ENCODE peak calls at places on chromosomes 11 and 22, in seven cellular contexts. One of them, this sample, is unnamed.

GRCh38 chr11:16086229-16086628 is 270.1 kb downstream of the SOX6 start:
- DNase-seq in CD8-positive, alpha-beta memory T cell: no peak
- DNase-seq in mammary epithelial cell: no peak
- DNase-seq in lower lobe of right lung: no peak
- DNase-seq in CD4-positive, CD25-positive, alpha-beta regulatory T cell: no peak
- DNase-seq in breast epithelium: no peak
- DNase-seq in heart left ventricle: peak; percentile 19
- DNase-seq in this sample: no peak

GRCh38 chr11:115739121-115739520 is 234.9 kb upstream of the CADM1 start:
- DNase-seq in CD8-positive, alpha-beta memory T cell: no peak
- DNase-seq in mammary epithelial cell: no peak
- DNase-seq in lower lobe of right lung: no peak
- DNase-seq in CD4-positive, CD25-positive, alpha-beta regulatory T cell: no peak
- DNase-seq in breast epithelium: no peak
- DNase-seq in heart left ventricle: no peak
- DNase-seq in this sample: no peak

GRCh38 chr11:39209966-39210365 is 2249.5 kb downstream of the LRRC4C start:
- DNase-seq in CD8-positive, alpha-beta memory T cell: no peak
- DNase-seq in mammary epithelial cell: no peak
- DNase-seq in lower lobe of right lung: no peak
- DNase-seq in CD4-positive, CD25-positive, alpha-beta regulatory T cell: no peak
- DNase-seq in breast epithelium: no peak
- DNase-seq in heart left ventricle: no peak
- DNase-seq in this sample: no peak

GRCh38 chr11:47863189-47863892 is 15.2 kb upstream of the NUP160 start:
- DNase-seq in CD8-positive, alpha-beta memory T cell: no peak
- DNase-seq in mammary epithelial cell: no peak
- DNase-seq in lower lobe of right lung: no peak
- DNase-seq in CD4-positive, CD25-positive, alpha-beta regulatory T cell: no peak
- DNase-seq in breast epithelium: no peak
- DNase-seq in heart left ventricle: no peak
- DNase-seq in this sample: peak; percentile 66

GRCh38 chr11:126589492-126589803 is 234.0 kb downstream of the ST3GAL4 start:
- DNase-seq in CD8-positive, alpha-beta memory T cell: no peak
- DNase-seq in mammary epithelial cell: no peak
- DNase-seq in lower lobe of right lung: no peak
- DNase-seq in CD4-positive, CD25-positive, alpha-beta regulatory T cell: no peak
- DNase-seq in breast epithelium: no peak
- DNase-seq in heart left ventricle: no peak
- DNase-seq in this sample: no peak

GRCh38 chr11:16572946-16573345 is 165.5 kb upstream of the C11orf58 start:
- DNase-seq in CD8-positive, alpha-beta memory T cell: no peak
- DNase-seq in mammary epithelial cell: no peak
- DNase-seq in lower lobe of right lung: no peak
- DNase-seq in CD4-positive, CD25-positive, alpha-beta regulatory T cell: no peak
- DNase-seq in breast epithelium: no peak
- DNase-seq in heart left ventricle: no peak
- DNase-seq in this sample: no peak

GRCh38 chr11:12109591-12110196 is 696 bp upstream of the MICAL2 start:
- DNase-seq in CD8-positive, alpha-beta memory T cell: no peak
- DNase-seq in mammary epithelial cell: peak; percentile 83
- DNase-seq in lower lobe of right lung: no peak
- DNase-seq in CD4-positive, CD25-positive, alpha-beta regulatory T cell: no peak
- DNase-seq in breast epithelium: no peak
- DNase-seq in heart left ventricle: no peak
- DNase-seq in this sample: no peak

GRCh38 chr11:108561535-108561991 is 32.0 kb downstream of the EXPH5 start:
- DNase-seq in CD8-positive, alpha-beta memory T cell: no peak
- DNase-seq in mammary epithelial cell: no peak
- DNase-seq in lower lobe of right lung: no peak
- DNase-seq in CD4-positive, CD25-positive, alpha-beta regulatory T cell: no peak
- DNase-seq in breast epithelium: no peak
- DNase-seq in heart left ventricle: no peak
- DNase-seq in this sample: no peak

GRCh38 chr11:22792497-22792896 is 37.1 kb downstream of the SVIP start:
- DNase-seq in CD8-positive, alpha-beta memory T cell: no peak
- DNase-seq in mammary epithelial cell: peak; percentile 84
- DNase-seq in lower lobe of right lung: no peak
- DNase-seq in CD4-positive, CD25-positive, alpha-beta regulatory T cell: no peak
- DNase-seq in breast epithelium: no peak
- DNase-seq in heart left ventricle: no peak
- DNase-seq in this sample: no peak

GRCh38 chr11:119666061-119666460 is 62.9 kb downstream of the NECTIN1 start:
- DNase-seq in CD8-positive, alpha-beta memory T cell: no peak
- DNase-seq in mammary epithelial cell: peak; percentile 37
- DNase-seq in lower lobe of right lung: no peak
- DNase-seq in CD4-positive, CD25-positive, alpha-beta regulatory T cell: no peak
- DNase-seq in breast epithelium: no peak
- DNase-seq in heart left ventricle: no peak
- DNase-seq in this sample: no peak

GRCh38 chr22:31449521-31449920 is 40.1 kb downstream of the EIF4ENIF1 start:
- DNase-seq in CD8-positive, alpha-beta memory T cell: no peak
- DNase-seq in mammary epithelial cell: no peak
- DNase-seq in lower lobe of right lung: no peak
- DNase-seq in CD4-positive, CD25-positive, alpha-beta regulatory T cell: no peak
- DNase-seq in breast epithelium: no peak
- DNase-seq in heart left ventricle: no peak
- DNase-seq in this sample: no peak

GRCh38 chr11:102451693-102452460 is 688 bp downstream of the TMEM123 start:
- DNase-seq in CD8-positive, alpha-beta memory T cell: peak; percentile 60
- DNase-seq in mammary epithelial cell: peak; percentile 58
- DNase-seq in lower lobe of right lung: peak; percentile 80
- DNase-seq in CD4-positive, CD25-positive, alpha-beta regulatory T cell: peak; percentile 61
- DNase-seq in breast epithelium: no peak
- DNase-seq in heart left ventricle: peak; percentile 55
- DNase-seq in this sample: peak; percentile 94

GRCh38 chr11:78231962-78232459 is 43.3 kb downstream of the USP35 start:
- DNase-seq in CD8-positive, alpha-beta memory T cell: no peak
- DNase-seq in mammary epithelial cell: peak; percentile 20
- DNase-seq in lower lobe of right lung: no peak
- DNase-seq in CD4-positive, CD25-positive, alpha-beta regulatory T cell: no peak
- DNase-seq in breast epithelium: no peak
- DNase-seq in heart left ventricle: no peak
- DNase-seq in this sample: no peak

GRCh38 chr11:69636512-69636866 is 4.5 kb upstream of the CCND1 start:
- DNase-seq in CD8-positive, alpha-beta memory T cell: no peak
- DNase-seq in mammary epithelial cell: no peak
- DNase-seq in lower lobe of right lung: peak; percentile 80
- DNase-seq in CD4-positive, CD25-positive, alpha-beta regulatory T cell: no peak
- DNase-seq in breast epithelium: peak; percentile 69
- DNase-seq in heart left ventricle: peak; percentile 81
- DNase-seq in this sample: no peak

GRCh38 chr11:8329961-8330361 is 66.3 kb upstream of the LMO1 start:
- DNase-seq in CD8-positive, alpha-beta memory T cell: no peak
- DNase-seq in mammary epithelial cell: no peak
- DNase-seq in lower lobe of right lung: no peak
- DNase-seq in CD4-positive, CD25-positive, alpha-beta regulatory T cell: no peak
- DNase-seq in breast epithelium: no peak
- DNase-seq in heart left ventricle: no peak
- DNase-seq in this sample: no peak

GRCh38 chr11:27619039-27619438 is 81.2 kb downstream of the BDNF start:
- DNase-seq in CD8-positive, alpha-beta memory T cell: no peak
- DNase-seq in mammary epithelial cell: no peak
- DNase-seq in lower lobe of right lung: no peak
- DNase-seq in CD4-positive, CD25-positive, alpha-beta regulatory T cell: no peak
- DNase-seq in breast epithelium: no peak
- DNase-seq in heart left ventricle: no peak
- DNase-seq in this sample: no peak

GRCh38 chr22:37501610-37502341 is 15.6 kb upstream of the MFNG start:
- DNase-seq in CD8-positive, alpha-beta memory T cell: no peak
- DNase-seq in mammary epithelial cell: peak; percentile 88
- DNase-seq in lower lobe of right lung: peak; percentile 70
- DNase-seq in CD4-positive, CD25-positive, alpha-beta regulatory T cell: no peak
- DNase-seq in breast epithelium: peak; percentile 80
- DNase-seq in heart left ventricle: peak; percentile 77
- DNase-seq in this sample: no peak
- H3K4me1 ChIP-seq in CD8-positive, alpha-beta memory T cell: peaks cover 20% of the 10 kb centered on the region
- H3K4me1 ChIP-seq in mammary epithelial cell: peaks cover 71% of the 10 kb centered on the region
- H3K4me1 ChIP-seq in lower lobe of right lung: peaks cover 59% of the 10 kb centered on the region
- H3K4me1 ChIP-seq in CD4-positive, CD25-positive, alpha-beta regulatory T cell: peaks cover 4% of the 10 kb centered on the region
- H3K4me1 ChIP-seq in breast epithelium: peaks cover 13% of the 10 kb centered on the region
- H3K4me1 ChIP-seq in heart left ventricle: peaks cover 50% of the 10 kb centered on the region
- H3K4me1 ChIP-seq in this sample: peaks cover 10% of the 10 kb centered on the region

DNA sequence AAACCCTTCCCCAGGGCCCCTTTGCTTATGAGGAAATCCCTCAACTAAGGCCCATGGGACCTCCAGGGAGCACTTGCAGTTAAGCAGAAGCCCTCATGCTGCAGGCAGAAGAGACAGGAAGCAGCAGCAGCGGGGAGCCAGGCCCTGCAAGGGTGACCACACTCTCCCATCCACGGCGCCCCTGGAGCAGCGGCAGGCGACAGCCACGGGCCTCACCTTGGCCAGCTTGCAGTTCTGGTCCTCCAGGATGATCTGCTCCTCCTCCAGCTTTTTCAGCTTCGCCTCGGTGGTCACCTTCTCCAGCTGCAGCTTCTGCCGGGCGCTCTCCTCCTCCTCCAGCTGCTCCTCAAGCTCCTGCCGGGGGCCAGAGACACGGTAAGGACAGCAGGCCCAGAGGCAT is 47.0 kb downstream of the APOL1 start:
- DNase-seq in CD8-positive, alpha-beta memory T cell: no peak
- DNase-seq in mammary epithelial cell: no peak
- DNase-seq in lower lobe of right lung: no peak
- DNase-seq in CD4-positive, CD25-positive, alpha-beta regulatory T cell: no peak
- DNase-seq in breast epithelium: no peak
- DNase-seq in heart left ventricle: no peak
- DNase-seq in this sample: no peak
- H3K27ac ChIP-seq in CD8-positive, alpha-beta memory T cell: no peak overlapping the region
- H3K27ac ChIP-seq in mammary epithelial cell: no peak overlapping the region
- H3K27ac ChIP-seq in lower lobe of right lung: no peak overlapping the region
- H3K27ac ChIP-seq in CD4-positive, CD25-positive, alpha-beta regulatory T cell: peak overlapping the region; percentile 7
- H3K27ac ChIP-seq in breast epithelium: peak overlapping the region; percentile 22
- H3K27ac ChIP-seq in heart left ventricle: no peak overlapping the region
- H3K27ac ChIP-seq in this sample: no peak overlapping the region

GRCh38 chr22:19664406-19664805 is 49.9 kb upstream of the SEPTIN5 start:
- DNase-seq in CD8-positive, alpha-beta memory T cell: no peak
- DNase-seq in mammary epithelial cell: no peak
- DNase-seq in lower lobe of right lung: no peak
- DNase-seq in CD4-positive, CD25-positive, alpha-beta regulatory T cell: no peak
- DNase-seq in breast epithelium: no peak
- DNase-seq in heart left ventricle: no peak
- DNase-seq in this sample: no peak

GRCh38 chr22:19665784-19666662 is 48.3 kb upstream of the SEPTIN5 start:
- DNase-seq in CD8-positive, alpha-beta memory T cell: no peak
- DNase-seq in mammary epithelial cell: no peak
- DNase-seq in lower lobe of right lung: no peak
- DNase-seq in CD4-positive, CD25-positive, alpha-beta regulatory T cell: no peak
- DNase-seq in breast epithelium: no peak
- DNase-seq in heart left ventricle: no peak
- DNase-seq in this sample: no peak

GRCh38 chr22:19664951-19665783 is 49.1 kb upstream of the SEPTIN5 start:
- DNase-seq in CD8-positive, alpha-beta memory T cell: no peak
- DNase-seq in mammary epithelial cell: no peak
- DNase-seq in lower lobe of right lung: no peak
- DNase-seq in CD4-positive, CD25-positive, alpha-beta regulatory T cell: no peak
- DNase-seq in breast epithelium: no peak
- DNase-seq in heart left ventricle: no peak
- DNase-seq in this sample: no peak

GRCh38 chr22:19663286-19663815 is 51.0 kb upstream of the SEPTIN5 start:
- DNase-seq in CD8-positive, alpha-beta memory T cell: no peak
- DNase-seq in mammary epithelial cell: peak; percentile 65
- DNase-seq in lower lobe of right lung: peak; percentile 69
- DNase-seq in CD4-positive, CD25-positive, alpha-beta regulatory T cell: no peak
- DNase-seq in breast epithelium: no peak
- DNase-seq in heart left ventricle: peak; percentile 70
- DNase-seq in this sample: no peak

GRCh38 chr22:19663821-19664325 is 50.4 kb upstream of the SEPTIN5 start:
- DNase-seq in CD8-positive, alpha-beta memory T cell: no peak
- DNase-seq in mammary epithelial cell: no peak
- DNase-seq in lower lobe of right lung: no peak
- DNase-seq in CD4-positive, CD25-positive, alpha-beta regulatory T cell: no peak
- DNase-seq in breast epithelium: no peak
- DNase-seq in heart left ventricle: peak; percentile 86
- DNase-seq in this sample: no peak
- H3K4me1 ChIP-seq in CD8-positive, alpha-beta memory T cell: no peaks in the 10 kb centered on the region
- H3K4me1 ChIP-seq in mammary epithelial cell: peaks cover 13% of the 10 kb centered on the region
- H3K4me1 ChIP-seq in lower lobe of right lung: no peaks in the 10 kb centered on the region
- H3K4me1 ChIP-seq in CD4-positive, CD25-positive, alpha-beta regulatory T cell: no peaks in the 10 kb centered on the region
- H3K4me1 ChIP-seq in breast epithelium: no peaks in the 10 kb centered on the region
- H3K4me1 ChIP-seq in heart left ventricle: peaks cover 9% of the 10 kb centered on the region
- H3K4me1 ChIP-seq in this sample: no peaks in the 10 kb centered on the region

DNA sequence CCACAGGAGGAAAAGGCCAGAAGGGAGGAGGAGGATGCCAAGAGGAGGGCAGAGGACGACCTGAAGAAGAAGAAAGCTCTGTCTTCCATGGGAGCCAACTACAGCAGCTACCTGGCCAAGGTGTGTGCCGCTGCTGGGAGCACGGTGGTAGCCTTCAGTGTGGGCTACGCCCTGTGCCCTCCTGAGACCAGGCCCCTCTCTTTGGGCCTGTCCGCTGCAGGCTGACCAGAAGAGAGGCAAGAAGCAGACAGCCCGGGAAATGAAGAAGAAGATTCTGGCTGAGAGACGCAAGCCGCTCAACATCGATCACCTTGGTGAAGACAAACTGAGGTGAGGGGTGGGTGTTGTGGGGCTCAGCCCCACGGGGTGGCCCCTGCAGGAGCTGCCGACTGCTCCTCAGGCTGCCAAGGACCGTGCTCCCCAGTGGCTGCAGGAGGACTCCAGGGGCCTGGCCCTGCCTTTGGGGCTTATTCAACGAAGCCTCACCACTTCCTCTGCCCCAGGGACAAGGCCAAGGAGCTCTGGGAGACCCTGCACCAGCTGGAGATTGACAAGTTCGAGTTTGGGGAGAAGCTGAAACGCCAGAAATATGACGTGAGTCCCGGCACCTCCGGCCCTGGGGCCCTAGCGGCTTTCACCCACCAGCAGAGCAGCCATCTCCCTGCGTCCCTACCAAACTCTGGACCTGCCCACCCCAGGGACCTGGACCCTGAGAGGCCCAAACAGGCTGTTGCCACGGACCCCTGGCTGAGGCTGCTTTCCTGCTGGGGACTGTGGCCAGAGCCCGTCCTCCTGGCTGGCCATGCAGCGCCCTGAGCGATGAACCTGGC is 12.6 kb upstream of the MRPL23 start:
- DNase-seq in CD8-positive, alpha-beta memory T cell: no peak
- DNase-seq in mammary epithelial cell: no peak
- DNase-seq in lower lobe of right lung: peak; percentile 36
- DNase-seq in CD4-positive, CD25-positive, alpha-beta regulatory T cell: no peak
- DNase-seq in breast epithelium: no peak
- DNase-seq in heart left ventricle: no peak
- DNase-seq in this sample: no peak
- H3K27ac ChIP-seq in CD8-positive, alpha-beta memory T cell: no peak overlapping the region
- H3K27ac ChIP-seq in mammary epithelial cell: no peak overlapping the region
- H3K27ac ChIP-seq in lower lobe of right lung: no peak overlapping the region
- H3K27ac ChIP-seq in CD4-positive, CD25-positive, alpha-beta regulatory T cell: no peak overlapping the region
- H3K27ac ChIP-seq in breast epithelium: no peak overlapping the region
- H3K27ac ChIP-seq in heart left ventricle: no peak overlapping the region
- H3K27ac ChIP-seq in this sample: no peak overlapping the region

GRCh38 chr22:23184764-23185113 is 4.4 kb downstream of the BCR start:
- DNase-seq in CD8-positive, alpha-beta memory T cell: no peak
- DNase-seq in mammary epithelial cell: no peak
- DNase-seq in lower lobe of right lung: no peak
- DNase-seq in CD4-positive, CD25-positive, alpha-beta regulatory T cell: no peak
- DNase-seq in breast epithelium: no peak
- DNase-seq in heart left ventricle: no peak
- DNase-seq in this sample: no peak
- H3K4me1 ChIP-seq in CD8-positive, alpha-beta memory T cell: peaks cover 39% of the 10 kb centered on the region
- H3K4me1 ChIP-seq in mammary epithelial cell: peaks cover 25% of the 10 kb centered on the region
- H3K4me1 ChIP-seq in lower lobe of right lung: peaks cover 61% of the 10 kb centered on the region
- H3K4me1 ChIP-seq in CD4-positive, CD25-positive, alpha-beta regulatory T cell: peaks cover 45% of the 10 kb centered on the region
- H3K4me1 ChIP-seq in breast epithelium: peaks cover 8% of the 10 kb centered on the region
- H3K4me1 ChIP-seq in heart left ventricle: peaks cover 48% of the 10 kb centered on the region
- H3K4me1 ChIP-seq in this sample: peaks cover 37% of the 10 kb centered on the region